ENCODE peak calls at places on chromosomes 5 and 9, in ten cellular contexts. R is RCC 7860; A is astrocyte; T is activated naive CD8-positive, alpha-beta T cell treated with anti-CD3 and anti-CD28 coated beads, Interleukin-2, amount 50 U/mL, for 24 hours; U is WTC11; W is fibroblast of the aortic adventitia; I is stimulated activated CD4-positive, alpha-beta T cell treated with anti-CD3 and anti-CD28 coated beads, Interleukin-15, amount 100 ng/mL, for 1 hour; B is Right ventricle myocardium superior; X is cardiac fibroblast; F is C1 segment of cervical spinal cord. E is an unnamed sample.

GRCh38 chr5:172603425-172603824 is 37.6 kb upstream of the NEURL1B start:
- DNase-seq in T (no peak), X (peak), I (no peak), A (peak), W (peak), R (no peak), F (peak), U (no peak), B (no peak), E (no peak)

GRCh38 chr5:162657076-162657475 is 589.5 kb downstream of the GABRG2 start:
- DNase-seq in A (no peak), X (no peak), U (no peak), T (no peak), F (no peak), W (no peak), R (no peak), B (no peak), I (no peak), E (no peak)

GRCh38 chr9:134536101-134536900 is 105.3 kb upstream of the COL5A1 start:
- DNase-seq in X (peak), W (peak), B (peak), I (no peak), T (no peak), U (no peak), F (no peak), R (peak), A (peak), E (no peak)

GRCh38 chr5:136004436-136004835 is 24.4 kb upstream of the TGFBI start:
- DNase-seq in B (no peak), A (peak), I (no peak), U (no peak), F (no peak), T (no peak), X (peak), W (peak), R (peak), E (no peak)

GRCh38 chr5:77893225-77893860 is 117.2 kb upstream of the TBCA start:
- DNase-seq in R (peak), A (peak), X (peak), B (no peak), U (no peak), T (no peak), W (peak), F (no peak), I (no peak), E (no peak)

GRCh38 chr9:130701059-130702022 is 7.8 kb downstream of the EXOSC2 start:
- DNase-seq in F (peak), R (peak), B (peak), X (peak), U (peak), T (peak), A (peak), W (peak), I (peak), E (peak)

GRCh38 chr5:110366716-110367115 is 359.8 kb downstream of the TMEM232 start:
- DNase-seq in U (no peak), F (no peak), W (no peak), T (no peak), B (no peak), R (no peak), X (no peak), A (no peak), I (no peak), E (no peak)

GRCh38 chr5:134136221-134136631 is 21.7 kb downstream of the TCF7 start:
- DNase-seq in B (peak), F (no peak), T (no peak), X (no peak), W (no peak), R (no peak), A (no peak), I (no peak), U (no peak), E (no peak)

GRCh38 chr9:95773061-95773433 is 102.4 kb upstream of the ERCC6L2 start:
- DNase-seq in X (no peak), I (no peak), R (no peak), T (no peak), F (no peak), A (peak), B (no peak), W (peak), U (no peak), E (no peak)

GRCh38 chr9:18051638-18052037 is 422.3 kb upstream of the ADAMTSL1 start:
- DNase-seq in R (no peak), W (no peak), B (no peak), T (no peak), I (no peak), F (no peak), U (no peak), X (no peak), A (no peak), E (no peak)

GRCh38 chr9:109109962-109110325 is 9.8 kb downstream of the TMEM245 start:
- DNase-seq in X (peak), A (peak), I (no peak), U (no peak), F (no peak), W (peak), R (no peak), T (no peak), B (no peak), E (no peak)

GRCh38 chr9:88534456-88535225 is at the start of gene NXNL2:
- DNase-seq in R (peak), X (peak), U (peak), T (peak), W (peak), I (no peak), B (peak), F (no peak), A (peak), E (peak)

GRCh38 chr9:129416831-129417604 is 203.9 kb downstream of the C9orf50 start:
- DNase-seq in A (peak), F (no peak), B (no peak), U (no peak), X (no peak), W (no peak), T (no peak), R (peak), I (no peak), E (no peak)

GRCh38 chr9:108742191-108742590 is 113.6 kb downstream of the ACTL7B start:
- DNase-seq in F (no peak), T (no peak), W (no peak), R (no peak), X (no peak), A (no peak), I (no peak), B (no peak), U (no peak), E (no peak)

GRCh38 chr9:38656896-38657295 is 36.5 kb upstream of the ANKRD18A start:
- DNase-seq in B (no peak), W (no peak), A (no peak), U (no peak), I (no peak), F (no peak), T (no peak), R (no peak), X (no peak), E (no peak)

GRCh38 chr9:94720846-94721549 is 5.5 kb upstream of the AOPEP start:
- DNase-seq in X (no peak), U (no peak), R (peak), W (no peak), B (no peak), T (no peak), F (no peak), A (no peak), I (no peak), E (no peak)

GRCh38 chr9:35042081-35042604 is 30.3 kb downstream of the VCP start:
- DNase-seq in U (no peak), A (no peak), X (peak), F (no peak), R (peak), T (no peak), W (peak), B (no peak), I (no peak), E (no peak)

GRCh38 chr5:173705512-173705825 is 89.0 kb upstream of the BOD1 start:
- DNase-seq in W (no peak), B (no peak), F (no peak), A (no peak), T (no peak), X (no peak), I (no peak), U (no peak), R (no peak), E (no peak)

GRCh38 chr5:26833596-26833995 is 204.8 kb downstream of the CDH9 start:
- DNase-seq in B (no peak), R (no peak), I (no peak), T (no peak), F (no peak), U (no peak), A (no peak), X (peak), W (no peak), E (no peak)

GRCh38 chr5:167895899-167896659 is 395.4 kb upstream of the WWC1 start:
- DNase-seq in A (peak), W (no peak), R (no peak), F (no peak), B (no peak), I (no peak), X (no peak), U (no peak), T (no peak), E (no peak)

GRCh38 chr5:10133830-10134229 is 115.9 kb downstream of the ATPSCKMT start:
- DNase-seq in U (no peak), R (no peak), B (no peak), I (no peak), W (peak), X (no peak), F (no peak), A (no peak), T (no peak), E (peak)

GRCh38 chr5:150021491-150022162 is 21.1 kb downstream of the HMGXB3 start:
- DNase-seq in R (peak), T (no peak), I (no peak), F (no peak), X (peak), A (peak), U (peak), W (no peak), B (no peak), E (peak)

GRCh38 chr9:35179347-35180271 is 17.8 kb downstream of the UNC13B start:
- DNase-seq in B (no peak), U (no peak), R (no peak), T (no peak), X (no peak), F (no peak), I (no peak), W (peak), A (no peak), E (no peak)

GRCh38 chr9:14941487-14941886 is 31.3 kb upstream of the FREM1 start:
- DNase-seq in W (no peak), T (no peak), A (no peak), R (no peak), B (no peak), U (no peak), X (no peak), I (no peak), F (no peak), E (no peak)

GRCh38 chr5:1730487-1730847 is 69.2 kb downstream of the MRPL36 start:
- DNase-seq in F (no peak), B (no peak), A (no peak), X (no peak), I (no peak), U (no peak), T (no peak), R (no peak), W (no peak), E (no peak)

GRCh38 chr9:75826292-75826691 is 64.2 kb upstream of the PCSK5 start:
- DNase-seq in T (no peak), W (no peak), B (no peak), R (no peak), U (no peak), F (no peak), I (no peak), X (no peak), A (no peak), E (no peak)

GRCh38 chr5:10479226-10479721 is 37.6 kb downstream of the ROPN1L start:
- DNase-seq in A (peak), W (peak), T (no peak), I (no peak), U (no peak), F (no peak), X (peak), R (peak), B (no peak), E (no peak)

GRCh38 chr5:41128291-41128690 is 57.1 kb upstream of the MROH2B start:
- DNase-seq in T (no peak), I (no peak), U (no peak), R (no peak), B (no peak), A (no peak), W (no peak), F (no peak), X (no peak), E (no peak)

GRCh38 chr9:33430942-33431341 is 16.5 kb downstream of the AQP3 start:
- DNase-seq in F (no peak), U (no peak), X (no peak), W (peak), R (no peak), I (no peak), T (no peak), B (no peak), A (peak), E (no peak)

GRCh38 chr5:10838038-10838437 is 77.0 kb upstream of the DAP start:
- DNase-seq in B (no peak), I (no peak), W (no peak), A (peak), R (no peak), X (no peak), U (no peak), F (no peak), T (no peak), E (no peak)

GRCh38 chr5:34833090-34833489 is 5.9 kb upstream of the TTC23L start:
- DNase-seq in B (no peak), W (no peak), U (no peak), X (no peak), T (no peak), R (no peak), F (no peak), A (no peak), I (no peak), E (no peak)

GRCh38 chr5:151772029-151772867 is 494 bp downstream of the G3BP1 start:
- DNase-seq in X (peak), T (peak), I (peak), B (peak), R (no peak), W (peak), F (peak), U (peak), A (peak), E (peak)

E was measured in GM23338.